ENCODE peak calls at places on chromosomes 4 and X, in six cellular contexts. O is OCI-LY7, A is neural progenitor cell, N is SK-N-SH, L is PC-3, Y is GM23338. H is an unnamed sample. For H3K4me1, the result is how much of the 10 kb centered on the place peaks cover.

GRCh38 chr4:94126669-94127068 is 81.0 kb upstream of the SMARCAD1 start:
- DNase-seq in L (peak), A (peak), N (peak), Y (peak), O (no peak), H (peak)

GRCh38 chrX:97854071-97854470 is 970.4 kb downstream of the RPA4 start:
- DNase-seq in A (no peak), O (no peak), L (no peak), N (no peak), Y (no peak), H (no peak)

GRCh38 chr4:23952258-23952657 is 62.4 kb upstream of the PPARGC1A start:
- DNase-seq in O (peak), L (no peak), A (no peak), N (no peak), Y (no peak), H (no peak)

GRCh38 chr4:47373174-47373573 is 90.3 kb downstream of the COMMD8 start:
- DNase-seq in A (no peak), O (no peak), Y (no peak), L (no peak), N (no peak), H (no peak)

GRCh38 chr4:81472249-81473085 is 760 bp upstream of the RASGEF1B start:
- DNase-seq in Y (peak), A (peak), O (peak), N (peak), L (no peak), H (peak)

GRCh38 chr4:156976147-156976546 is 4.5 kb upstream of the PDGFC start:
- DNase-seq in Y (no peak), N (no peak), A (no peak), L (peak), O (no peak), H (no peak)

GRCh38 chr4:992297-993110 is 700 bp downstream of the SLC26A1 start:
- DNase-seq in Y (no peak), L (peak), A (no peak), N (no peak), O (no peak), H (peak)

GRCh38 chr4:139900964-139901376 is 235.4 kb downstream of the MGST2 start:
- DNase-seq in O (no peak), L (peak), N (no peak), Y (no peak), A (no peak), H (no peak)

GRCh38 chrX:19855700-19856381 is 31.6 kb downstream of the SH3KBP1 start:
- DNase-seq in Y (no peak), A (no peak), O (no peak), L (no peak), N (no peak), H (no peak)

GRCh38 chrX:74925210-74926088 is at the start of gene NEXMIF:
- DNase-seq in N (peak), Y (peak), A (peak), O (no peak), L (peak), H (no peak)

GRCh38 chrX:6325437-6325836 is 96.8 kb upstream of the NLGN4X start:
- DNase-seq in L (no peak), O (no peak), Y (peak), A (no peak), N (no peak), H (peak)

GRCh38 chr4:21385706-21386105 is 562.9 kb downstream of the KCNIP4 start:
- DNase-seq in O (no peak), L (no peak), Y (no peak), N (no peak), A (no peak), H (no peak)

GRCh38 chr4:111360906-111361305 is 738.0 kb upstream of the PITX2 start:
- DNase-seq in L (no peak), N (no peak), O (no peak), A (no peak), Y (no peak), H (no peak)

GRCh38 chr4:44679060-44679459 is 840 bp downstream of the GUF1 start:
- DNase-seq in Y (no peak), O (peak), L (no peak), A (no peak), N (no peak), H (no peak)

GRCh38 chr4:151940290-151940689 is 179.5 kb upstream of the GATB start:
- DNase-seq in L (no peak), Y (no peak), O (no peak), N (no peak), A (no peak), H (no peak)

GRCh38 chr4:156677136-156677535 is 294.5 kb downstream of the PDGFC start:
- DNase-seq in Y (peak), L (peak), O (peak), A (peak), N (peak), H (peak)

GRCh38 chr4:174749091-174749490 is 80.0 kb downstream of the GLRA3 start:
- DNase-seq in L (no peak), N (no peak), O (no peak), Y (no peak), A (no peak), H (no peak)

GRCh38 chr4:184310171-184310567 is 92.5 kb upstream of the ENPP6 start:
- DNase-seq in A (no peak), Y (peak), O (peak), N (no peak), L (peak), H (no peak)

GRCh38 chr4:179465131-179465797 is 2023.0 kb upstream of the AGA start:
- DNase-seq in L (peak), Y (peak), A (peak), O (peak), N (no peak), H (no peak)

GRCh38 chr4:189143255-189143654 is 797.4 kb upstream of the FRG1 start:
- DNase-seq in N (no peak), A (no peak), L (peak), O (no peak), Y (no peak), H (no peak)

GRCh38 chrX:56986138-56986537 is 9.2 kb downstream of the SPIN3 start:
- DNase-seq in Y (no peak), A (no peak), O (no peak), N (no peak), L (no peak), H (no peak)

GRCh38 chr4:55021214-55021613 is 104.2 kb downstream of the KDR start:
- DNase-seq in O (no peak), N (no peak), Y (no peak), A (peak), L (no peak), H (no peak)

GRCh38 chr4:140038031-140038533 is 115.9 kb downstream of the MAML3 start:
- DNase-seq in N (no peak), A (no peak), O (no peak), Y (no peak), L (peak), H (no peak)

GRCh38 chrX:70132244-70132643 is 1.0 kb upstream of the IGBP1 start:
- DNase-seq in A (no peak), Y (no peak), L (peak), N (no peak), O (peak), H (no peak)

GRCh38 chrX:119728487-119728886 is 29.9 kb upstream of the SOWAHD start:
- DNase-seq in Y (peak), N (no peak), L (peak), A (peak), O (peak), H (peak)

GRCh38 chr4:184838249-184839074 is 12.7 kb upstream of the ACSL1 start:
- DNase-seq in L (peak), O (no peak), A (no peak), Y (no peak), N (no peak), H (peak)

GRCh38 chr4:113049421-113050355 is at the start of gene ANK2:
- DNase-seq in O (no peak), Y (peak), L (no peak), N (peak), A (peak), H (peak)

GRCh38 chrX:72020204-72020603 is 109.6 kb downstream of the NHSL2 start:
- DNase-seq in N (no peak), A (no peak), L (no peak), Y (no peak), O (no peak), H (no peak)

GRCh38 chr4:96189761-96190160 is 349.9 kb downstream of the PDHA2 start:
- DNase-seq in N (no peak), A (no peak), O (no peak), Y (no peak), L (no peak), H (no peak)

GRCh38 chr4:11634283-11634682 is 205.6 kb upstream of the HS3ST1 start:
- DNase-seq in Y (no peak), L (peak), O (no peak), A (no peak), N (no peak), H (peak)

GRCh38 chr4:80387390-80388283 is 52.1 kb downstream of the CFAP299 start:
- DNase-seq in N (no peak), L (no peak), Y (no peak), A (no peak), O (no peak), H (no peak)

GRCh38 chr4:133565379-133565778 is 416.3 kb downstream of the PCDH10 start:
- DNase-seq in O (no peak), Y (no peak), N (no peak), L (peak), A (no peak), H (peak)

GRCh38 chr4:152021788-152022438 is 261.1 kb upstream of the GATB start:
- DNase-seq in Y (no peak), L (no peak), N (no peak), A (no peak), O (no peak), H (no peak)

GRCh38 chr4:67696061-67696460 is 4.9 kb downstream of the UBA6 start:
- DNase-seq in A (no peak), L (no peak), O (no peak), Y (no peak), N (no peak), H (no peak)

GRCh38 chr4:115110191-115111166 is 2.9 kb downstream of the NDST4 start:
- DNase-seq in A (no peak), L (peak), Y (no peak), O (no peak), N (no peak), H (peak)

GRCh38 chr4:56123051-56123450 is 174.3 kb downstream of the CEP135 start:
- DNase-seq in N (no peak), A (no peak), L (no peak), Y (no peak), O (no peak), H (no peak)

GRCh38 chrX:53227224-53227765 is 2.3 kb upstream of the KDM5C start:
- DNase-seq in N (no peak), Y (no peak), O (peak), A (no peak), L (no peak), H (no peak)

GRCh38 chr4:57410331-57411052 is 300.3 kb upstream of the IGFBP7 start:
- DNase-seq in N (no peak), L (no peak), Y (no peak), O (no peak), A (peak), H (peak)

DNA sequence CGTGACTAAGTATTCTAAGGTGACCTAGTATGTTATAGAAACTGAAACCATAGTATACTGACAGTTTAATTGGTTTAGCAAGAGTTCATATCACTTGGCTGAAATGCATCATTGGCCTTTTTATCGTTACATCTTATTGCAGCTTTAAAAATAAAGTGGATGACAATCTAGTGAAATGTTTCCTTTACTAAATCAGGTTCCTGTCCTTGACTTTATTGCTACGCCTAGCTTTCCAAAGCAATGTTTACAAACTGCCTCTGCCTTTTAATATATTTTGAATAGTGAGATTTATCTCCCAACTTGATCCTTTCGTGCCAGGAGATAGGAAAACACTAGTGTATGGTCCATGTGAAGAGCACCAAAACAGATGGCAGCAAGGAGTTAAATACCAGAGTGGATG is 67.1 kb downstream of the GPC3 start:
- DNase-seq in L (no peak), N (no peak), A (no peak), O (no peak), Y (no peak), H (no peak)
- TF ChIP-seq CTCF in L (no peak), N (no peak), A (no peak), O (no peak), Y (no peak), H (no peak)

GRCh38 chr4:72128741-72129140 is 96.9 kb downstream of the NPFFR2 start:
- DNase-seq in N (no peak), O (no peak), L (no peak), A (no peak), Y (no peak), H (no peak)
- TF ChIP-seq EZH2phosphoT487 in N (no peak), O (no peak), L (no peak), A (no peak), Y (no peak), H (no peak)

DNA sequence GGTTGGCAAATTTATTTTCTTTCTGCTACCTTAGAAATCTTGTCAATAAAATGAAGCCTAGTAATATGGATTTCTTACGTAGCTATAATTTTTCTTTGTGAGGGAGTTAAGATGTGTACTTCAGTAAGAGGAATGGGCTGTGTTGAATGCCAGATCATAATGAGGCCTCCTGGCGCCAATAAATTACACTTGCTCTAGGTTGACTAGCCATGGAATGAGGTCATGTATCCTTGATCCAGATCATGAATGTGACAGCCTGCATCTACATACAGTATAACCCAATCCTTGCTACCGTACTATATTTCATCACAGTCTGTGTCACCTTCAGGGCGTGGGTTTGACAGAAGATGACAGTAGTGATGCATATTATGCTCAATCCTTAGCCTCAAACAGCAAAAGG is 36.2 kb downstream of the NHS start:
- DNase-seq in N (no peak), L (no peak), O (no peak), Y (no peak), A (no peak), H (no peak)
- H3K4me1 ChIP-seq in N (under half), L (half or more), O (under half), Y (half or more), A (under half), H (under half)

GRCh38 chrX:129749069-129749468 is 10.3 kb downstream of the XPNPEP2 start:
- DNase-seq in L (no peak), A (no peak), O (no peak), N (no peak), Y (no peak), H (no peak)

GRCh38 chrX:129754266-129755024 is 15.7 kb downstream of the XPNPEP2 start:
- DNase-seq in O (no peak), N (no peak), L (no peak), A (peak), Y (peak), H (no peak)

GRCh38 chrX:129747533-129747932 is 8.8 kb downstream of the XPNPEP2 start:
- DNase-seq in L (no peak), Y (no peak), O (no peak), A (no peak), N (no peak), H (no peak)

GRCh38 chrX:129748265-129748664 is 9.5 kb downstream of the XPNPEP2 start:
- DNase-seq in O (no peak), A (no peak), L (no peak), Y (no peak), N (no peak), H (no peak)

GRCh38 chrX:129750971-129751370 is 12.2 kb downstream of the XPNPEP2 start:
- DNase-seq in N (no peak), A (no peak), L (no peak), Y (no peak), O (no peak), H (no peak)
- TF ChIP-seq CTCF in N (no peak), A (no peak), L (no peak), Y (no peak), O (no peak), H (no peak)

GRCh38 chr4:145827885-145828284 is 110.7 kb downstream of the ZNF827 start:
- DNase-seq in Y (no peak), O (no peak), A (no peak), N (no peak), L (no peak), H (no peak)

GRCh38 chr4:145821771-145822170 is 116.9 kb downstream of the ZNF827 start:
- DNase-seq in L (no peak), Y (no peak), A (no peak), O (no peak), N (no peak), H (no peak)

GRCh38 chr4:145825255-145825654 is 113.4 kb downstream of the ZNF827 start:
- DNase-seq in L (no peak), O (no peak), Y (no peak), A (no peak), N (no peak), H (no peak)

GRCh38 chr4:145823743-145824142 is 114.9 kb downstream of the ZNF827 start:
- DNase-seq in N (no peak), O (no peak), A (no peak), L (no peak), Y (no peak), H (no peak)

DNA sequence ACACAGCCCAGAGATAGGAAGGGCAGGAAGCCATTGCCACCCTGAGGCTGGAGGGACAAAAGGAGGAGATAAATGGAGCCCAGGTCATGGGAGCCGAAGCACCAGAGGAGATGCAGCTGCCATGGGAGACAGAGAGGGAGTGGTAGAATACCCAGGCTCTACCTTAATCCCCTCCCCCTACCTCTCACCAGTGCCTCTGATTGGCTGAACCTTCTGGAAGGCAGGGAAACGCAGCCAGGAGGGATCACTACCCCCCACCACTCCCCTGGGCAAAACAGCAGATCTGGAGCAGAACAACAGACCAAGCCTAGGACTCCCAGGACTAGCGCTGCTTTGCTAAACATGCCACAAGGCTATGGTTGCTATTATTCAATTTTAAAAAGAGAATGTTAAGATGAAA is 114.2 kb downstream of the ZNF827 start:
- DNase-seq in O (no peak), Y (peak), N (peak), A (peak), L (no peak), H (no peak)
- TF ChIP-seq EZH2phosphoT487 in O (no peak), Y (no peak), N (no peak), A (no peak), L (no peak), H (no peak)

GRCh38 chrX:29107231-29107630 is 520.0 kb downstream of the IL1RAPL1 start:
- DNase-seq in Y (no peak), O (no peak), A (no peak), L (no peak), N (no peak), H (no peak)
- H3K4me1 ChIP-seq in Y (under half), O (under half), A (under half), L (under half), N (under half), H (under half)